ENCODE peak calls at places on chromosomes 3 and 15, in nine cellular contexts. R is COR-L47, D is NCI-H1092, W is globus pallidus, H is ureter, S is endothelial cell of umbilical vein, X is testis, F is endothelial cell, O is GDM1. N is an unnamed sample.

GRCh38 chr3:123629747-123630047 is 44.8 kb upstream of the HACD2 start:
- DNase-seq in H (no peak), O (no peak), W (no peak), F (no peak), D (no peak), R (no peak), S (no peak), X (no peak), N (no peak)

GRCh38 chr15:22895465-22896190 is 57.2 kb downstream of the NIPA2 start:
- DNase-seq in S (no peak), R (no peak), X (no peak), H (peak; percentile 82), D (no peak), W (no peak), F (no peak), O (no peak), N (peak; percentile 61)

GRCh38 chr3:17605032-17605431 is 137.4 kb downstream of the TBC1D5 start:
- DNase-seq in S (peak; percentile 50), D (no peak), X (no peak), R (no peak), F (no peak), O (no peak), H (no peak), W (no peak), N (peak; percentile 78)

GRCh38 chr15:77630064-77630463 is 2.6 kb downstream of the LINGO1 start:
- DNase-seq in S (no peak), O (no peak), X (no peak), D (no peak), W (no peak), R (no peak), F (no peak), H (no peak), N (no peak)

GRCh38 chr3:105970283-105970682 is 101.5 kb upstream of the CBLB start:
- DNase-seq in R (no peak), W (no peak), X (no peak), S (no peak), D (no peak), H (peak; percentile 48), O (no peak), F (no peak), N (peak; percentile 61)

GRCh38 chr15:29970402-29970695 is 112.4 kb upstream of the GOLGA8J start:
- DNase-seq in X (no peak), W (no peak), R (no peak), D (no peak), F (no peak), O (no peak), S (peak; percentile 45), H (no peak), N (no peak)

GRCh38 chr3:45026957-45027356 is 854 bp downstream of the CLEC3B start:
- DNase-seq in S (no peak), D (no peak), F (no peak), H (peak; percentile 72), W (no peak), X (no peak), R (no peak), O (no peak), N (peak; percentile 88)

GRCh38 chr15:35299059-35299735 is 214.1 kb upstream of the NANOGP8 start:
- DNase-seq in O (no peak), H (no peak), W (no peak), R (no peak), X (no peak), D (no peak), S (no peak), F (no peak), N (no peak)

GRCh38 chr3:129487183-129487867 is 41.1 kb upstream of the RHO start:
- DNase-seq in O (no peak), H (no peak), X (no peak), S (no peak), W (no peak), R (no peak), D (no peak), F (no peak), N (no peak)